ENCODE peak calls at places on chromosomes 4 and X, in seven cellular contexts. One of them, this sample, is unnamed.
A peak's percentile ranks its signal among the peaks of the same experiment; 100 is the strongest.

GRCh38 chr4:8257854-8258253 is 11.7 kb upstream of the HTRA3 start:
- DNase-seq in HCT116: no peak
- DNase-seq in H1: no peak
- DNase-seq in HepG2: no peak
- DNase-seq in GM12878: no peak
- DNase-seq in SK-N-SH: no peak
- DNase-seq in K562: no peak
- DNase-seq in this sample: no peak

GRCh38 chrX:74437530-74437929 is 16.2 kb downstream of the SLC16A2 start:
- DNase-seq in HCT116: no peak
- DNase-seq in H1: no peak
- DNase-seq in HepG2: no peak
- DNase-seq in GM12878: no peak
- DNase-seq in SK-N-SH: no peak
- DNase-seq in K562: no peak
- DNase-seq in this sample: peak; percentile 43

GRCh38 chr4:147599206-147599605 is 18.0 kb upstream of the TMEM184C start:
- DNase-seq in HCT116: no peak
- DNase-seq in H1: no peak
- DNase-seq in HepG2: no peak
- DNase-seq in GM12878: no peak
- DNase-seq in SK-N-SH: no peak
- DNase-seq in K562: no peak
- DNase-seq in this sample: no peak

GRCh38 chr4:30722916-30723270 is 2.7 kb downstream of the PCDH7 start:
- DNase-seq in HCT116: no peak
- DNase-seq in H1: peak; percentile 53
- DNase-seq in HepG2: no peak
- DNase-seq in GM12878: no peak
- DNase-seq in SK-N-SH: peak; percentile 14
- DNase-seq in K562: no peak
- DNase-seq in this sample: no peak

GRCh38 chrX:152220612-152221011 is 82.2 kb upstream of the MAGEA10 start:
- DNase-seq in HCT116: no peak
- DNase-seq in H1: no peak
- DNase-seq in HepG2: no peak
- DNase-seq in GM12878: no peak
- DNase-seq in SK-N-SH: no peak
- DNase-seq in K562: no peak
- DNase-seq in this sample: no peak

GRCh38 chr4:182454440-182455013 is 211.3 kb downstream of the TENM3 start:
- DNase-seq in HCT116: no peak
- DNase-seq in H1: no peak
- DNase-seq in HepG2: no peak
- DNase-seq in GM12878: no peak
- DNase-seq in SK-N-SH: no peak
- DNase-seq in K562: no peak
- DNase-seq in this sample: no peak

GRCh38 chr4:212438-213174 is 88.3 kb downstream of the ZNF718 start:
- DNase-seq in HCT116: no peak
- DNase-seq in H1: peak; percentile 73
- DNase-seq in HepG2: no peak
- DNase-seq in GM12878: no peak
- DNase-seq in SK-N-SH: peak; percentile 90
- DNase-seq in K562: peak; percentile 27
- DNase-seq in this sample: peak; percentile 94

GRCh38 chr4:184395451-184395917 is 78.9 kb downstream of the IRF2 start:
- DNase-seq in HCT116: no peak
- DNase-seq in H1: no peak
- DNase-seq in HepG2: no peak
- DNase-seq in GM12878: no peak
- DNase-seq in SK-N-SH: no peak
- DNase-seq in K562: no peak
- DNase-seq in this sample: no peak

GRCh38 chr4:85776579-85776978 is 301.6 kb downstream of the ARHGAP24 start:
- DNase-seq in HCT116: peak; percentile 24
- DNase-seq in H1: no peak
- DNase-seq in HepG2: no peak
- DNase-seq in GM12878: no peak
- DNase-seq in SK-N-SH: no peak
- DNase-seq in K562: no peak
- DNase-seq in this sample: no peak

GRCh38 chr4:13329963-13330362 is 154.2 kb downstream of the RAB28 start:
- DNase-seq in HCT116: peak; percentile 27
- DNase-seq in H1: no peak
- DNase-seq in HepG2: no peak
- DNase-seq in GM12878: peak; percentile 11
- DNase-seq in SK-N-SH: no peak
- DNase-seq in K562: no peak
- DNase-seq in this sample: no peak

GRCh38 chr4:133151301-133151680 is 2.2 kb downstream of the PCDH10 start:
- DNase-seq in HCT116: no peak
- DNase-seq in H1: no peak
- DNase-seq in HepG2: no peak
- DNase-seq in GM12878: no peak
- DNase-seq in SK-N-SH: no peak
- DNase-seq in K562: no peak
- DNase-seq in this sample: no peak

GRCh38 chr4:151238477-151238876 is 38.5 kb upstream of the PRSS48 start:
- DNase-seq in HCT116: no peak
- DNase-seq in H1: no peak
- DNase-seq in HepG2: no peak
- DNase-seq in GM12878: no peak
- DNase-seq in SK-N-SH: no peak
- DNase-seq in K562: no peak
- DNase-seq in this sample: no peak

GRCh38 chr4:4225915-4226605 is 669 bp downstream of the OTOP1 start:
- DNase-seq in HCT116: no peak
- DNase-seq in H1: peak; percentile 58
- DNase-seq in HepG2: no peak
- DNase-seq in GM12878: no peak
- DNase-seq in SK-N-SH: peak; percentile 49
- DNase-seq in K562: no peak
- DNase-seq in this sample: no peak

GRCh38 chr4:185421366-185422124 is 4.2 kb downstream of the UFSP2 start:
- DNase-seq in HCT116: no peak
- DNase-seq in H1: no peak
- DNase-seq in HepG2: no peak
- DNase-seq in GM12878: no peak
- DNase-seq in SK-N-SH: no peak
- DNase-seq in K562: no peak
- DNase-seq in this sample: no peak

GRCh38 chr4:88104902-88105610 is 53.4 kb downstream of the ABCG2 start:
- DNase-seq in HCT116: no peak
- DNase-seq in H1: no peak
- DNase-seq in HepG2: no peak
- DNase-seq in GM12878: no peak
- DNase-seq in SK-N-SH: peak; percentile 41
- DNase-seq in K562: no peak
- DNase-seq in this sample: peak; percentile 3

GRCh38 chr4:37885496-37885895 is 5.4 kb upstream of the TBC1D1 start:
- DNase-seq in HCT116: no peak
- DNase-seq in H1: no peak
- DNase-seq in HepG2: no peak
- DNase-seq in GM12878: no peak
- DNase-seq in SK-N-SH: peak; percentile 23
- DNase-seq in K562: no peak
- DNase-seq in this sample: no peak

GRCh38 chr4:188854451-188854850 is 715.2 kb downstream of the TRIML1 start:
- DNase-seq in HCT116: no peak
- DNase-seq in H1: no peak
- DNase-seq in HepG2: no peak
- DNase-seq in GM12878: no peak
- DNase-seq in SK-N-SH: no peak
- DNase-seq in K562: no peak
- DNase-seq in this sample: no peak
- TF ChIP-seq JUND in HCT116: no peak
- TF ChIP-seq JUND in H1: no peak
- TF ChIP-seq JUND in HepG2: no peak
- TF ChIP-seq JUND in GM12878: no peak
- TF ChIP-seq JUND in SK-N-SH: no peak
- TF ChIP-seq JUND in K562: no peak
- TF ChIP-seq JUND in this sample: no peak

GRCh38 chrX:133999013-133999705 is 13.8 kb upstream of the GPC3 start:
- DNase-seq in HCT116: no peak
- DNase-seq in H1: no peak
- DNase-seq in HepG2: no peak
- DNase-seq in GM12878: no peak
- DNase-seq in SK-N-SH: no peak
- DNase-seq in K562: no peak
- DNase-seq in this sample: no peak
- TF ChIP-seq JUND in HCT116: no peak
- TF ChIP-seq JUND in H1: no peak
- TF ChIP-seq JUND in HepG2: no peak
- TF ChIP-seq JUND in GM12878: no peak
- TF ChIP-seq JUND in SK-N-SH: no peak
- TF ChIP-seq JUND in K562: no peak
- TF ChIP-seq JUND in this sample: no peak

DNA sequence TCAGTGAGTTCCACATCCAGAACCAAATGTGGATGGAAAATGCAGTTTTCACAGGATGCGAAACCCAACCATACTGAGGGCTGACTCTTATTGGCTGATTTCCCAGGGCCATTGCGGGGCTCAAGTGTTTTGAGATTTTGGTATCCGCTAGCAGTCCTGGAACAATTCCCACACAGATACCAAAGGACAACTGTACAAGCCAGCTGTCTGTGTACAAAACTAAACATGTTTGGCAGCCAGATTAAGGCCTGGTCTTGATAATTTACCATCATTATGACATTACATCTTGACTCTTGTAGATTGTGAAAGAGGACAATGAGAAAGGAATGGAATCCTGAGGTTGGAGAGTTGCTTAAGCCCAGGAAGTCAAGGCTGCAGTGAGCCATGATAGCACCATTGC is 121.9 kb downstream of the DKK2 start:
- DNase-seq in HCT116: no peak
- DNase-seq in H1: no peak
- DNase-seq in HepG2: no peak
- DNase-seq in GM12878: no peak
- DNase-seq in SK-N-SH: no peak
- DNase-seq in K562: no peak
- DNase-seq in this sample: no peak
- TF ChIP-seq JUND in HCT116: no peak
- TF ChIP-seq JUND in H1: no peak
- TF ChIP-seq JUND in HepG2: no peak
- TF ChIP-seq JUND in GM12878: no peak
- TF ChIP-seq JUND in SK-N-SH: no peak
- TF ChIP-seq JUND in K562: no peak
- TF ChIP-seq JUND in this sample: no peak

DNA sequence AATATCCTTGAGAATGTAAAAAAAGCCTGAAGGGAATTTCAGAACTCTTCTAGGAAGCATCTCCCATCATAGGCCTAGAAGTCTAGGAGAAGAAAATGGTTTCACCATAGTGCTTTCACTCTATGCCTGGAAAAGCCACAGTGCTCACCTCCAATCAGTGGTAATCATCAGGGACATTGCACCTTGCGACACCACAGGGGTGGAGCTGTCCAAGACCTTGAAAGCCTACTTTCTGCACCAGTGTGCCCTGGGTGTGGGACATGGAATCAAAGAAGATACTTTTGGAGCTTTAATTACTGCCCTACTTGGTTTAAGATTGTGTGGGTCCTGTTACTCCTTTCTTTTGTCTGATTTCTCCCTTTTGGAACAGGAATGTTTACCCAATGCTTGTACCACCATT is 146.8 kb upstream of the NDST4 start:
- DNase-seq in HCT116: no peak
- DNase-seq in H1: no peak
- DNase-seq in HepG2: no peak
- DNase-seq in GM12878: no peak
- DNase-seq in SK-N-SH: no peak
- DNase-seq in K562: no peak
- DNase-seq in this sample: no peak
- TF ChIP-seq JUND in HCT116: no peak
- TF ChIP-seq JUND in H1: no peak
- TF ChIP-seq JUND in HepG2: no peak
- TF ChIP-seq JUND in GM12878: no peak
- TF ChIP-seq JUND in SK-N-SH: no peak
- TF ChIP-seq JUND in K562: no peak
- TF ChIP-seq JUND in this sample: no peak

GRCh38 chr4:1684756-1685603 is 867 bp upstream of the FAM53A start:
- DNase-seq in HCT116: no peak
- DNase-seq in H1: no peak
- DNase-seq in HepG2: no peak
- DNase-seq in GM12878: no peak
- DNase-seq in SK-N-SH: no peak
- DNase-seq in K562: no peak
- DNase-seq in this sample: no peak
- TF ChIP-seq JUND in HCT116: no peak
- TF ChIP-seq JUND in H1: no peak
- TF ChIP-seq JUND in HepG2: no peak
- TF ChIP-seq JUND in GM12878: no peak
- TF ChIP-seq JUND in SK-N-SH: no peak
- TF ChIP-seq JUND in K562: no peak
- TF ChIP-seq JUND in this sample: no peak

GRCh38 chr4:109998867-109999303 is 86.2 kb downstream of the EGF start:
- DNase-seq in HCT116: peak; percentile 68
- DNase-seq in H1: no peak
- DNase-seq in HepG2: peak; percentile 73
- DNase-seq in GM12878: peak; percentile 38
- DNase-seq in SK-N-SH: peak; percentile 55
- DNase-seq in K562: peak; percentile 42
- DNase-seq in this sample: peak; percentile 32
- TF ChIP-seq JUND in HCT116: no peak
- TF ChIP-seq JUND in H1: no peak
- TF ChIP-seq JUND in HepG2: no peak
- TF ChIP-seq JUND in GM12878: no peak
- TF ChIP-seq JUND in SK-N-SH: no peak
- TF ChIP-seq JUND in K562: no peak
- TF ChIP-seq JUND in this sample: no peak

DNA sequence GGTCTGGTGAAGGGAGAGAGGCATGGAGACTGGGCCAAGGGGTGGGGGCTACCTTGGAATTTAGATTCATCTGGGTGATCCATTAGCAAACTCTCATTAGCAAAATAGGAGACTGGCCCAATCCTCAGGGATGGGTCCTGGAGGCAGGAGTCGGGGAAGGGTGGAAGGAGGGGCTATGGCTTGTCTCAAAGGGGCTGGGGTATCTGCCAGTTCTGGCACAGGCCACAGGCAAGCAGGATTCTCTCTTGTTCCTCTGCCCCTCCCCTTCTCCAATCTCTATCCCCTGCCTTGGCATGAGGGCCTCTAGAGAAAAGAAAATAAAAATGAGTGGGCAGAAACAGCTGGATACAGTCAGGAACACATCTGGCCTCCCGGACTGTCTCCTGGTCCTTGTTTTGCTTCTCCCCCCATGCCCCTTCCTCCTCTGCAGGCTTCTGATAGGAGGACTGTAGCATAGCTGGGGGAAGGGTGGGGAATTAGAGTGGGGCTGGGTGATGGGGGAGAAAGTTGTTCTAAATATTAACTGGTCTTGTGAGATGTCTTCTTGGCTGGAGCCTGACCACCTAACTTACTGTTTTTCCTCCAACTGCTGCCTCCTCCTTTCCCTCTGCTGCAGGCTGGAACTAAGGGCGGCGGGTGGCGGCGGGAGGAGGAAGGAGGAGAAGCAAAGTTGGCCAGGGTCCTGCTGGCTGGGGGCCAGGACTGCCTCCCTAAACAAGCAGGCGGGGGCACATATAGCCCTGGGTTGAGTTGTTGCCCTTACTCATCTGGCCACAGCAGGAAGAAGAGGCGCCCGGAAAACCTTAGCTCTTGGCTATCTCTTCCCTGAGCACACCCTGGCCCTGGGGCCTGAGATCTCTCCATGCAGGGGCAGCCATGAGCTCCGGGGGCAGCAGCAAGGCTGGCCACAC is 53.3 kb upstream of the LAS1L start:
- DNase-seq in HCT116: no peak
- DNase-seq in H1: no peak
- DNase-seq in HepG2: no peak
- DNase-seq in GM12878: no peak
- DNase-seq in SK-N-SH: no peak
- DNase-seq in K562: peak; percentile 66
- DNase-seq in this sample: no peak
- TF ChIP-seq JUND in HCT116: no peak
- TF ChIP-seq JUND in H1: no peak
- TF ChIP-seq JUND in HepG2: no peak
- TF ChIP-seq JUND in GM12878: no peak
- TF ChIP-seq JUND in SK-N-SH: no peak
- TF ChIP-seq JUND in K562: no peak
- TF ChIP-seq JUND in this sample: no peak